ENCODE peak calls at places on chromosomes 16 and 17, in six cellular contexts. One of them, this sample, is unnamed.

GRCh38 chr17:40182606-40183005 is 5.3 kb downstream of the RAPGEFL1 start:
- DNase-seq in effector CD4-positive, alpha-beta T cell: no peak
- DNase-seq in PC-3: no peak
- DNase-seq in T follicular helper cell: no peak
- DNase-seq in KBM-7: no peak
- DNase-seq in bronchial epithelial cell: no peak
- DNase-seq in this sample: no peak

GRCh38 chr17:3818786-3819185 is 17.8 kb upstream of the ITGAE start:
- DNase-seq in effector CD4-positive, alpha-beta T cell: no peak
- DNase-seq in bronchial epithelial cell: no peak
- DNase-seq in T follicular helper cell: no peak
- DNase-seq in PC-3: peak
- DNase-seq in KBM-7: no peak
- DNase-seq in this sample: no peak

GRCh38 chr17:15343749-15344148 is 2.4 kb upstream of the TEKT3 start:
- DNase-seq in PC-3: peak
- DNase-seq in bronchial epithelial cell: peak
- DNase-seq in T follicular helper cell: no peak
- DNase-seq in KBM-7: no peak
- DNase-seq in effector CD4-positive, alpha-beta T cell: no peak
- DNase-seq in this sample: peak

GRCh38 chr17:65314212-65314611 is 177.0 kb downstream of the RGS9 start:
- DNase-seq in T follicular helper cell: no peak
- DNase-seq in PC-3: no peak
- DNase-seq in bronchial epithelial cell: no peak
- DNase-seq in KBM-7: peak
- DNase-seq in effector CD4-positive, alpha-beta T cell: no peak
- DNase-seq in this sample: no peak

GRCh38 chr16:80564394-80564793 is 23.6 kb downstream of the DYNLRB2 start:
- DNase-seq in PC-3: no peak
- DNase-seq in KBM-7: no peak
- DNase-seq in T follicular helper cell: no peak
- DNase-seq in effector CD4-positive, alpha-beta T cell: no peak
- DNase-seq in bronchial epithelial cell: no peak
- DNase-seq in this sample: no peak

GRCh38 chr17:28960256-28961106 is 9.2 kb upstream of the PHF12 start:
- DNase-seq in T follicular helper cell: no peak
- DNase-seq in bronchial epithelial cell: no peak
- DNase-seq in KBM-7: no peak
- DNase-seq in effector CD4-positive, alpha-beta T cell: no peak
- DNase-seq in PC-3: no peak
- DNase-seq in this sample: no peak

GRCh38 chr16:49734330-49734729 is 121.6 kb downstream of the ZNF423 start:
- DNase-seq in effector CD4-positive, alpha-beta T cell: no peak
- DNase-seq in PC-3: no peak
- DNase-seq in bronchial epithelial cell: no peak
- DNase-seq in KBM-7: no peak
- DNase-seq in T follicular helper cell: no peak
- DNase-seq in this sample: no peak

GRCh38 chr17:67200727-67201301 is 44.2 kb downstream of the HELZ start:
- DNase-seq in KBM-7: no peak
- DNase-seq in bronchial epithelial cell: peak
- DNase-seq in T follicular helper cell: no peak
- DNase-seq in effector CD4-positive, alpha-beta T cell: no peak
- DNase-seq in PC-3: peak
- DNase-seq in this sample: no peak

GRCh38 chr16:47731252-47731651 is 270.1 kb downstream of the PHKB start:
- DNase-seq in bronchial epithelial cell: peak
- DNase-seq in effector CD4-positive, alpha-beta T cell: no peak
- DNase-seq in PC-3: peak
- DNase-seq in KBM-7: no peak
- DNase-seq in T follicular helper cell: no peak
- DNase-seq in this sample: peak

GRCh38 chr17:50459756-50460155 is 8.9 kb downstream of the CHAD start:
- DNase-seq in effector CD4-positive, alpha-beta T cell: no peak
- DNase-seq in KBM-7: no peak
- DNase-seq in bronchial epithelial cell: no peak
- DNase-seq in PC-3: no peak
- DNase-seq in T follicular helper cell: no peak
- DNase-seq in this sample: no peak